ENCODE peak calls at places on chromosome 21, in six cellular contexts. M, F, G, B, N and Z are unnamed samples.
A peak's percentile ranks its signal among the peaks of the same experiment; 100 is the strongest.

GRCh38 chr21:39037807-39038405 is 145.3 kb downstream of the PSMG1 start:
- DNase-seq in M (no peak), F (no peak), G (no peak), B (no peak), N (no peak), Z (no peak)

GRCh38 chr21:16280731-16281130 is 550.9 kb downstream of the USP25 start:
- DNase-seq in M (no peak), F (no peak), G (no peak), B (no peak), N (no peak), Z (no peak)

GRCh38 chr21:26709090-26709489 is 136.0 kb upstream of the CYYR1 start:
- DNase-seq in M (no peak), F (no peak), G (no peak), B (no peak), N (no peak), Z (no peak)

GRCh38 chr21:25997788-25998611 is 172.6 kb downstream of the APP start:
- DNase-seq in M (peak; percentile 86), F (no peak), G (no peak), B (no peak), N (no peak), Z (no peak)

GRCh38 chr21:39720126-39720778 is 24.7 kb upstream of the IGSF5 start:
- DNase-seq in M (no peak), F (no peak), G (no peak), B (no peak), N (no peak), Z (no peak)

GRCh38 chr21:23014021-23014420 is 2015.8 kb downstream of the NCAM2 start:
- DNase-seq in M (no peak), F (no peak), G (no peak), B (no peak), N (no peak), Z (no peak)

GRCh38 chr21:34074283-34075098 is 1.1 kb downstream of the MRPS6 start:
- DNase-seq in M (peak; percentile 35), F (no peak), G (no peak), B (no peak), N (no peak), Z (no peak)

GRCh38 chr21:27505516-27505915 is 538.6 kb upstream of the ADAMTS5 start:
- DNase-seq in M (no peak), F (no peak), G (no peak), B (no peak), N (no peak), Z (no peak)

GRCh38 chr21:38303300-38303699 is 46.5 kb downstream of the KCNJ15 start:
- DNase-seq in M (no peak), F (no peak), G (no peak), B (peak; percentile 35), N (no peak), Z (no peak)

GRCh38 chr21:26513212-26513611 is 59.9 kb downstream of the CYYR1 start:
- DNase-seq in M (no peak), F (no peak), G (no peak), B (no peak), N (no peak), Z (no peak)

GRCh38 chr21:38486221-38486620 is 12.1 kb downstream of the ERG start:
- DNase-seq in M (no peak), F (no peak), G (no peak), B (no peak), N (no peak), Z (no peak)

GRCh38 chr21:34166468-34166867 is 93.1 kb downstream of the MRPS6 start:
- DNase-seq in M (no peak), F (no peak), G (no peak), B (no peak), N (no peak), Z (no peak)

GRCh38 chr21:39094847-39095525 is 88.3 kb downstream of the PSMG1 start:
- DNase-seq in M (no peak), F (no peak), G (no peak), B (no peak), N (no peak), Z (no peak)

GRCh38 chr21:16192900-16193299 is 463.1 kb downstream of the USP25 start:
- DNase-seq in M (no peak), F (peak; percentile 58), G (no peak), B (no peak), N (no peak), Z (no peak)

GRCh38 chr21:27759091-27759659 is 792.3 kb upstream of the ADAMTS5 start:
- DNase-seq in M (peak; percentile 68), F (no peak), G (no peak), B (no peak), N (no peak), Z (no peak)

GRCh38 chr21:17250651-17251294 is 262.1 kb upstream of the CXADR start:
- DNase-seq in M (no peak), F (no peak), G (no peak), B (no peak), N (no peak), Z (no peak)

GRCh38 chr21:32807717-32808380 is 36.3 kb upstream of the PAXBP1 start:
- DNase-seq in M (no peak), F (peak; percentile 48), G (no peak), B (no peak), N (no peak), Z (no peak)

GRCh38 chr21:33642896-33643657 is 776 bp downstream of the ITSN1 start:
- DNase-seq in M (peak; percentile 24), F (peak; percentile 24), G (peak; percentile 34), B (peak; percentile 33), N (no peak), Z (peak; percentile 72)

GRCh38 chr21:36456714-36457399 is 23.1 kb downstream of the CLDN14 start:
- DNase-seq in M (no peak), F (no peak), G (no peak), B (no peak), N (no peak), Z (no peak)
- TF ChIP-seq POLR2A in M (no peak), F (no peak), G (no peak), B (no peak), N (no peak), Z (no peak)

GRCh38 chr21:44701541-44701940 is 4.6 kb downstream of the KRTAP10-12 start:
- DNase-seq in M (no peak), F (no peak), G (no peak), B (no peak), N (no peak), Z (no peak)

GRCh38 chr21:44699502-44700001 is 2.6 kb downstream of the KRTAP10-12 start:
- DNase-seq in M (no peak), F (no peak), G (no peak), B (no peak), N (no peak), Z (no peak)

GRCh38 chr21:44700101-44701022 is 3.4 kb downstream of the KRTAP10-12 start:
- DNase-seq in M (no peak), F (no peak), G (no peak), B (no peak), N (no peak), Z (no peak)

GRCh38 chr21:44702111-44702972 is 5.4 kb downstream of the KRTAP10-12 start:
- DNase-seq in M (no peak), F (no peak), G (no peak), B (peak; percentile 10), N (no peak), Z (no peak)

DNA sequence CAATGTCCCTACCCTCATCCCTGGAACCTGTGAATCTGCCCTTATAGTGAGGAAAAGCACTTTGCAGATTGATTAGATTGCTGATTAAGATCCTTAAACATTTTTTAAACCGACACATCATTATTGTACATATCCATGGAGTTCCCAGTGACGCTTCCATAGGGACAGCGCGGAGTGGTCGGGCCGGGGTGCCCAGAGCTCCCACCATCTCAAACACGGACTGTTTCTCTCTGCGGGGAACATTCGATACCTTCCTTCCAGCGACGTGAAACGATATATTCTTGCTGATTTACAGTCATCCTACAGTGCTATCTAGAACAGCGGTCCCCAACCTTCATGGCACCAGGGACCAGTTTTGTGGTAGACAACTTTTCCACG is 4.0 kb downstream of the KRTAP10-12 start:
- DNase-seq in M (no peak), F (no peak), G (no peak), B (no peak), N (no peak), Z (no peak)
- H3K4me1 ChIP-seq in M (no peaks in the 10 kb centered on the region), F (no peaks in the 10 kb centered on the region), G (no peaks in the 10 kb centered on the region), B (no peaks in the 10 kb centered on the region), N (no peaks in the 10 kb centered on the region), Z (no peaks in the 10 kb centered on the region)

DNA sequence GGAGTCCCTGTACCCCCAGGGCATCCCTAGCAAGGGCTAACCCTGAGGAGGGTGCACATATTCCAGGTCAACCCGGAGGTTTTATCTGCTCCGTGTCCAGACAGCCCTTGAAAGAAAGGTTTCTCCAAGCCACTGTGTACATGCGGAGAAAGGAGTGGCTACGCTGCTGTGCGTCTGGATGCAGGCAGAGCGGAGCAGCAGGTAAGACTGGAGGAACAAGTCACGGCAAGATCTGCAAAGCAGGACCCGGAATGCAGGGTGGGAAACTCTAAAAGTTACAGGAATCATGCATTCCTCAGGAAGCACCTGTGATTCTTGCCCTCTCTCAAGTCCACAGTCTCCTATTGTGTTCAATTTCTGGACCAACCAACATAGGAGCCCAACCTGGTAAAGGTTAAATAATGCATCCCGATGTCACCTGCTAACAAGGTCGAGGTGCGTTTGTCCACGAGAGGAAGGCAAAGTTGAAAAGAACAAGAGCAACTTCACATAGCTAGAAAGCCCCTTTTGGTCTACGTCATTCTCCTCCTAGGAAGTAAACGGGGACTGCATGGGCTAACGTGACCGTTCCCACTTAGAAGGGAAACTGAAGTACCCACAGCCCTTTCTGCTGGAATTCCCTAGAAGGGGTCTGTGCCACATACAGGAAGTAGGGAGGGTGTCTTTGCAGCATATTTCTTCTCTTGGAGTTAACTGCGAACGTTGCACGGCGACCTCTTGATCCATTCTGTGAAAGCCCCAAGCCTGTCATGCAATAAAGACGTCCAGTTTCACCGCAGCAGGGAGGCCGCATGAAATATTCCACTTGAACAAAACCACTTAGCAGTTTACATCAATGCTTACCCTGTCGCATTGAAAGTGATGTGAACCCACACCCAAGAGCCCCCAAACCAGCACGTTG is 5.8 kb downstream of the TIAM1 start:
- DNase-seq in M (no peak), F (no peak), G (no peak), B (no peak), N (no peak), Z (no peak)
- H3K27me3 ChIP-seq in M (no peaks in the 10 kb centered on the region), F (no peaks in the 10 kb centered on the region), G (no peaks in the 10 kb centered on the region), B (no peaks in the 10 kb centered on the region), N (no peaks in the 10 kb centered on the region), Z (no peaks in the 10 kb centered on the region)

GRCh38 chr21:42406201-42406601 is 2.5 kb downstream of the UBASH3A start:
- DNase-seq in M (no peak), F (no peak), G (no peak), B (no peak), N (no peak), Z (peak; percentile 39)

GRCh38 chr21:42404534-42404933 is 832 bp downstream of the UBASH3A start:
- DNase-seq in M (no peak), F (no peak), G (no peak), B (no peak), N (no peak), Z (no peak)

GRCh38 chr21:42407476-42407875 is 3.8 kb downstream of the UBASH3A start:
- DNase-seq in M (no peak), F (no peak), G (no peak), B (no peak), N (no peak), Z (no peak)

GRCh38 chr21:42405064-42406059 is 1.7 kb downstream of the UBASH3A start:
- DNase-seq in M (no peak), F (no peak), G (no peak), B (no peak), N (no peak), Z (no peak)

DNA sequence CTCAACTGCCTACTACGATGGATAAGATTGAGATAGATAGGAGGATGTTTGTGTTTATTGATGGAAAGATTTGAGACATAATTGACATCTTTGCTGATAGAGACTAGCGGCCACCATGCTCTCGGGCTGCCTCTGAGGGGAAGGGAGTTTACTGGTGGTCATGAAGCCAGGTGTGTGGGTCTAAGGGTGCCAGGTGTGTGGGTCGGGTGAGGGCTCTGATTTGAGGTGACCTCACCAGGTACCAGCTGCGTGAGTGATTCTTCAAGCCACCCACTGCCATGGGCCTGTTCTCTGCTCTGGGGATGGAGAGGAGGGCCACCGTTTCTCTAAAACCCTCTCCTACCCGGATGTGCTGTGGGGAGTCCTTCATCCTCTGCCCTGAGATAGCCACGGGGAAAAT is 3.1 kb downstream of the UBASH3A start:
- DNase-seq in M (no peak), F (no peak), G (no peak), B (no peak), N (no peak), Z (no peak)
- TF ChIP-seq POLR2A in M (no peak), F (no peak), G (no peak), B (no peak), N (no peak), Z (no peak)